ENCODE peak calls at places on chromosomes 3 and 15, in nine cellular contexts. One of them, this sample, is unnamed. For H3K36me3 and H3K27me3, the result is how much of the 10 kb centered on the place peaks cover.

GRCh38 chr3:192819001-192819569 is 91.7 kb upstream of the FGF12 start:
- DNase-seq in neural progenitor cell: no peak
- DNase-seq in tibial nerve: no peak
- DNase-seq in psoas muscle: no peak
- DNase-seq in SK-N-SH: no peak
- DNase-seq in Peyer's patch: no peak
- DNase-seq in ascending aorta: no peak
- DNase-seq in colonic mucosa: no peak
- DNase-seq in pancreas: no peak
- DNase-seq in this sample: no peak

GRCh38 chr15:23440596-23440995 is 6.4 kb downstream of the GOLGA6L2 start:
- DNase-seq in Peyer's patch: no peak
- DNase-seq in ascending aorta: no peak
- DNase-seq in pancreas: no peak
- DNase-seq in psoas muscle: no peak
- DNase-seq in tibial nerve: no peak
- DNase-seq in neural progenitor cell: no peak
- DNase-seq in SK-N-SH: no peak
- DNase-seq in colonic mucosa: no peak
- DNase-seq in this sample: no peak

GRCh38 chr3:139231555-139232281 is 112.1 kb upstream of the MRPS22 start:
- DNase-seq in psoas muscle: no peak
- DNase-seq in tibial nerve: no peak
- DNase-seq in neural progenitor cell: no peak
- DNase-seq in ascending aorta: no peak
- DNase-seq in SK-N-SH: no peak
- DNase-seq in pancreas: no peak
- DNase-seq in Peyer's patch: no peak
- DNase-seq in colonic mucosa: no peak
- DNase-seq in this sample: no peak

GRCh38 chr15:72175186-72176044 is 22.2 kb downstream of the GRAMD2A start:
- DNase-seq in Peyer's patch: no peak
- DNase-seq in neural progenitor cell: no peak
- DNase-seq in colonic mucosa: no peak
- DNase-seq in pancreas: no peak
- DNase-seq in tibial nerve: no peak
- DNase-seq in psoas muscle: no peak
- DNase-seq in ascending aorta: no peak
- DNase-seq in SK-N-SH: no peak
- DNase-seq in this sample: no peak

GRCh38 chr3:127064391-127065137 is 81.6 kb downstream of the PLXNA1 start:
- DNase-seq in colonic mucosa: no peak
- DNase-seq in Peyer's patch: no peak
- DNase-seq in psoas muscle: peak
- DNase-seq in tibial nerve: no peak
- DNase-seq in neural progenitor cell: no peak
- DNase-seq in SK-N-SH: no peak
- DNase-seq in ascending aorta: no peak
- DNase-seq in pancreas: no peak
- DNase-seq in this sample: no peak

GRCh38 chr3:186121968-186122367 is 13.1 kb upstream of the ETV5 start:
- DNase-seq in colonic mucosa: no peak
- DNase-seq in psoas muscle: no peak
- DNase-seq in SK-N-SH: no peak
- DNase-seq in Peyer's patch: no peak
- DNase-seq in pancreas: peak
- DNase-seq in ascending aorta: no peak
- DNase-seq in neural progenitor cell: no peak
- DNase-seq in tibial nerve: no peak
- DNase-seq in this sample: no peak

GRCh38 chr3:112378989-112379692 is 46.2 kb downstream of the CD200 start:
- DNase-seq in neural progenitor cell: no peak
- DNase-seq in ascending aorta: no peak
- DNase-seq in SK-N-SH: no peak
- DNase-seq in psoas muscle: no peak
- DNase-seq in colonic mucosa: no peak
- DNase-seq in pancreas: no peak
- DNase-seq in tibial nerve: no peak
- DNase-seq in Peyer's patch: no peak
- DNase-seq in this sample: no peak

GRCh38 chr15:41774873-41775417 is 661 bp downstream of the MAPKBP1 start:
- DNase-seq in psoas muscle: no peak
- DNase-seq in Peyer's patch: no peak
- DNase-seq in neural progenitor cell: no peak
- DNase-seq in ascending aorta: no peak
- DNase-seq in pancreas: no peak
- DNase-seq in tibial nerve: no peak
- DNase-seq in colonic mucosa: peak
- DNase-seq in SK-N-SH: no peak
- DNase-seq in this sample: no peak

GRCh38 chr15:34275154-34275553 is 50.3 kb downstream of the EMC4 start:
- DNase-seq in ascending aorta: no peak
- DNase-seq in SK-N-SH: no peak
- DNase-seq in pancreas: no peak
- DNase-seq in psoas muscle: no peak
- DNase-seq in Peyer's patch: no peak
- DNase-seq in tibial nerve: no peak
- DNase-seq in neural progenitor cell: no peak
- DNase-seq in colonic mucosa: no peak
- DNase-seq in this sample: no peak

GRCh38 chr15:34280193-34280592 is 55.4 kb downstream of the EMC4 start:
- DNase-seq in psoas muscle: no peak
- DNase-seq in tibial nerve: no peak
- DNase-seq in pancreas: no peak
- DNase-seq in SK-N-SH: no peak
- DNase-seq in neural progenitor cell: no peak
- DNase-seq in Peyer's patch: no peak
- DNase-seq in colonic mucosa: no peak
- DNase-seq in ascending aorta: no peak
- DNase-seq in this sample: no peak

GRCh38 chr15:34271493-34271892 is 46.7 kb downstream of the EMC4 start:
- DNase-seq in SK-N-SH: no peak
- DNase-seq in ascending aorta: no peak
- DNase-seq in neural progenitor cell: no peak
- DNase-seq in Peyer's patch: no peak
- DNase-seq in colonic mucosa: no peak
- DNase-seq in tibial nerve: no peak
- DNase-seq in pancreas: no peak
- DNase-seq in psoas muscle: no peak
- DNase-seq in this sample: no peak

GRCh38 chr15:34279341-34279740 is 54.5 kb downstream of the EMC4 start:
- DNase-seq in neural progenitor cell: no peak
- DNase-seq in tibial nerve: no peak
- DNase-seq in SK-N-SH: no peak
- DNase-seq in pancreas: no peak
- DNase-seq in psoas muscle: no peak
- DNase-seq in ascending aorta: no peak
- DNase-seq in colonic mucosa: no peak
- DNase-seq in Peyer's patch: no peak
- DNase-seq in this sample: no peak

GRCh38 chr15:34275721-34276120 is 50.9 kb downstream of the EMC4 start:
- DNase-seq in SK-N-SH: no peak
- DNase-seq in tibial nerve: no peak
- DNase-seq in psoas muscle: no peak
- DNase-seq in Peyer's patch: no peak
- DNase-seq in neural progenitor cell: no peak
- DNase-seq in ascending aorta: no peak
- DNase-seq in pancreas: no peak
- DNase-seq in colonic mucosa: no peak
- DNase-seq in this sample: no peak
- H3K36me3 ChIP-seq in SK-N-SH: under half
- H3K36me3 ChIP-seq in tibial nerve: under half
- H3K36me3 ChIP-seq in psoas muscle: under half
- H3K36me3 ChIP-seq in Peyer's patch: under half
- H3K36me3 ChIP-seq in neural progenitor cell: under half
- H3K36me3 ChIP-seq in ascending aorta: under half
- H3K36me3 ChIP-seq in pancreas: under half
- H3K36me3 ChIP-seq in colonic mucosa: under half
- H3K36me3 ChIP-seq in this sample: under half

GRCh38 chr3:51734572-51734907 is 27.7 kb downstream of the GRM2 start:
- DNase-seq in neural progenitor cell: peak
- DNase-seq in SK-N-SH: no peak
- DNase-seq in psoas muscle: no peak
- DNase-seq in tibial nerve: no peak
- DNase-seq in Peyer's patch: no peak
- DNase-seq in pancreas: no peak
- DNase-seq in ascending aorta: no peak
- DNase-seq in colonic mucosa: no peak
- DNase-seq in this sample: no peak

GRCh38 chr3:51729005-51729633 is 22.3 kb downstream of the GRM2 start:
- DNase-seq in psoas muscle: no peak
- DNase-seq in SK-N-SH: no peak
- DNase-seq in colonic mucosa: no peak
- DNase-seq in ascending aorta: no peak
- DNase-seq in Peyer's patch: no peak
- DNase-seq in tibial nerve: no peak
- DNase-seq in pancreas: no peak
- DNase-seq in neural progenitor cell: no peak
- DNase-seq in this sample: no peak

GRCh38 chr3:51735039-51735438 is 28.2 kb downstream of the GRM2 start:
- DNase-seq in tibial nerve: no peak
- DNase-seq in neural progenitor cell: no peak
- DNase-seq in colonic mucosa: no peak
- DNase-seq in SK-N-SH: no peak
- DNase-seq in pancreas: no peak
- DNase-seq in Peyer's patch: no peak
- DNase-seq in psoas muscle: no peak
- DNase-seq in ascending aorta: no peak
- DNase-seq in this sample: no peak

GRCh38 chr3:51735950-51736349 is 29.1 kb downstream of the GRM2 start:
- DNase-seq in ascending aorta: no peak
- DNase-seq in Peyer's patch: no peak
- DNase-seq in tibial nerve: no peak
- DNase-seq in neural progenitor cell: no peak
- DNase-seq in SK-N-SH: no peak
- DNase-seq in pancreas: no peak
- DNase-seq in colonic mucosa: no peak
- DNase-seq in psoas muscle: no peak
- DNase-seq in this sample: no peak

DNA sequence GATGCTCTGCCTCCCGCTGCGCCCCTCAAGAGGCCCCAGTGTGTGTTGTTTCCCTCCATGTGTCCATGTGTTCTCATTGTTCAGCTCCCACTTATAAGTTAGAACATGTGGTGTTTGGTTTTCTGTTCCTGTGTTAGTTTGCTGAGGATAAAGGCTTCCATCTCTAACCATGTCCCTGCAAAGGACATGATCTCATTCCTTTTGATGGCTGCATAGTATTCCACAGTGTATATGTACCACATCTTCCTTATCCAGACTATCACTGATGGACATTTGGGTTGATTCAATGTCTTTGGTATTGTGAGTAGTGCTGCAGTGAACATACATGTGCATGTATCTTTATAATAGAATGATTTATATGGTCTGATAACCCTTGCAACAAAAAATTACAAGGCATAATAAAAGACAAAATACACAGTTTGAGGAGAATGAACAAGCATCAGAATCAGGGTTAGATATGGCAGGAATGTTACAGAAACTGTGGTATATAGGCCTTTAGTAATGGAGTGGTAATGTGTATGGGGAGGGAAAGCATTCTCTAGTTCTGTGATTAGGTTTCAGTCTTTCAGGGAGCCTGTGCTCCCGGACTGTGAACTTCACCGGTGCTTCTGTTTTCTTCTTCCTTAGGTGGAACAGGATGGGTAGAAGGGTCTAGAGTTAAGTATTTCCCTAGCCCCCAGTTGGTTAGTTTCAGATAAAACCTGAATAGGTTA is 27.1 kb downstream of the GRM2 start:
- DNase-seq in ascending aorta: no peak
- DNase-seq in tibial nerve: no peak
- DNase-seq in Peyer's patch: no peak
- DNase-seq in psoas muscle: no peak
- DNase-seq in pancreas: no peak
- DNase-seq in colonic mucosa: no peak
- DNase-seq in SK-N-SH: no peak
- DNase-seq in neural progenitor cell: no peak
- DNase-seq in this sample: no peak
- H3K27me3 ChIP-seq in ascending aorta: under half
- H3K27me3 ChIP-seq in tibial nerve: under half
- H3K27me3 ChIP-seq in Peyer's patch: under half
- H3K27me3 ChIP-seq in psoas muscle: under half
- H3K27me3 ChIP-seq in pancreas: under half
- H3K27me3 ChIP-seq in colonic mucosa: under half
- H3K27me3 ChIP-seq in SK-N-SH: under half
- H3K27me3 ChIP-seq in neural progenitor cell: under half
- H3K27me3 ChIP-seq in this sample: under half

DNA sequence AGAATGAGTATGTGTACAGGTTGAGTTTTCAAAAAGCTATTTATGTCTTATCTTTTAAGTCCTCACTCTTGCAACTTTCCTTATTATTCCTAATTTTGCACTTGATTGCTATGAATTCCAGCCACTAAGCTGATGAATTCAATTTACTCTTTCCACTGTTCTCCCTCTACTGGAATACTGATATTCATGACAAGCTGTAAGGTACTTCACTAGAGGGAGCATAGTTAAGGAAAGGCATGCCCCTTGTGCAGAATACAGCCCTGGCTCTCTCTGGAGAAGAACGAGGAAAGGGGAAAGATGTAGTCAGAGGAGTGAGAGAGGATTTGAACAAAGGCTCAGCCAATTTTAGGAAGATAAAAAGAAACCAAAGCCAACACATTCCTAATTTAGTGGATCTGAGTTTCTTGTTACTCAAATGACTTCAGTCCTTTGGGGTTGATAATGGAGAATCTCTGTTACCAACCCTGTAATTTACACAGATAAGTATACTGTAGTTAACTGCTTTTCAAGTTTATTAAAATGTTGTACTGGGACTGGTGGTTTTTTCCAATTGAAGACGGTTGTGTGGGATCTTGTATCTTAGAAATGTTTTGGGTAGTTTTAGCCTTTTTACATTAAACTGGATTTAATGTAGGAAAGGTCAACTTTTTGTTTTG is 4.0 kb downstream of the SCAANT1 start:
- DNase-seq in neural progenitor cell: peak
- DNase-seq in pancreas: no peak
- DNase-seq in tibial nerve: no peak
- DNase-seq in SK-N-SH: peak
- DNase-seq in ascending aorta: no peak
- DNase-seq in psoas muscle: no peak
- DNase-seq in Peyer's patch: no peak
- DNase-seq in colonic mucosa: no peak
- DNase-seq in this sample: no peak
- TF ChIP-seq CTCF in neural progenitor cell: peak
- TF ChIP-seq CTCF in pancreas: no peak
- TF ChIP-seq CTCF in tibial nerve: no peak
- TF ChIP-seq CTCF in SK-N-SH: peak
- TF ChIP-seq CTCF in ascending aorta: no peak
- TF ChIP-seq CTCF in psoas muscle: no peak
- TF ChIP-seq CTCF in Peyer's patch: no peak
- TF ChIP-seq CTCF in colonic mucosa: no peak
- TF ChIP-seq CTCF in this sample: no peak

GRCh38 chr15:92954578-92954977 is 54.5 kb downstream of the CHD2 start:
- DNase-seq in Peyer's patch: no peak
- DNase-seq in pancreas: no peak
- DNase-seq in SK-N-SH: no peak
- DNase-seq in tibial nerve: no peak
- DNase-seq in ascending aorta: no peak
- DNase-seq in colonic mucosa: no peak
- DNase-seq in psoas muscle: no peak
- DNase-seq in neural progenitor cell: peak
- DNase-seq in this sample: peak

GRCh38 chr15:92955706-92956105 is 55.6 kb downstream of the CHD2 start:
- DNase-seq in tibial nerve: no peak
- DNase-seq in ascending aorta: no peak
- DNase-seq in Peyer's patch: no peak
- DNase-seq in pancreas: no peak
- DNase-seq in psoas muscle: no peak
- DNase-seq in neural progenitor cell: no peak
- DNase-seq in colonic mucosa: no peak
- DNase-seq in SK-N-SH: no peak
- DNase-seq in this sample: no peak

GRCh38 chr15:92960996-92961681 is 61.0 kb downstream of the CHD2 start:
- DNase-seq in tibial nerve: no peak
- DNase-seq in ascending aorta: no peak
- DNase-seq in neural progenitor cell: no peak
- DNase-seq in pancreas: no peak
- DNase-seq in colonic mucosa: no peak
- DNase-seq in Peyer's patch: no peak
- DNase-seq in psoas muscle: no peak
- DNase-seq in SK-N-SH: no peak
- DNase-seq in this sample: no peak

GRCh38 chr15:92959219-92959618 is 59.1 kb downstream of the CHD2 start:
- DNase-seq in colonic mucosa: no peak
- DNase-seq in psoas muscle: no peak
- DNase-seq in tibial nerve: no peak
- DNase-seq in neural progenitor cell: no peak
- DNase-seq in ascending aorta: no peak
- DNase-seq in pancreas: no peak
- DNase-seq in Peyer's patch: no peak
- DNase-seq in SK-N-SH: no peak
- DNase-seq in this sample: no peak

DNA sequence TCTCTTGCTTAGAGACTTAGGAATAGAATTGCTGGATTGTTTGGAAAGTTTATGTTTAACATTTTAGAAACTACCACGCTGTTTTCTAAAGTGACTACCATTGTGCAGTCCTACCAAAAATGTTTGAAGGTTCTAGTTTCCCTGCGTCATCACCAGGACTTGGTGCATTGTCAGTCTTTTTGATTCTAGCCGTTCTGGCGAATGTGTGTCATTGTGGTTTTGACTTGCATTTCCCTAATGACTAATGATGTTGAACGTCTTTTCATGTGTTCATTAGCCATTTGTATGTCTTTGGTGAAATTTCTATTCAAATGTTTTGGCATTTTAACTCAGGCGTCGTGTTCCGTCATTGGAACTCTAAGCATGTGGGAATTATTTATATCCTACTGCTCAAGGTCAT is 58.0 kb downstream of the CHD2 start:
- DNase-seq in psoas muscle: no peak
- DNase-seq in neural progenitor cell: no peak
- DNase-seq in Peyer's patch: no peak
- DNase-seq in SK-N-SH: no peak
- DNase-seq in pancreas: no peak
- DNase-seq in colonic mucosa: no peak
- DNase-seq in tibial nerve: no peak
- DNase-seq in ascending aorta: no peak
- DNase-seq in this sample: no peak
- H3K36me3 ChIP-seq in psoas muscle: under half
- H3K36me3 ChIP-seq in neural progenitor cell: half or more
- H3K36me3 ChIP-seq in Peyer's patch: under half
- H3K36me3 ChIP-seq in SK-N-SH: half or more
- H3K36me3 ChIP-seq in pancreas: under half
- H3K36me3 ChIP-seq in colonic mucosa: under half
- H3K36me3 ChIP-seq in tibial nerve: half or more
- H3K36me3 ChIP-seq in ascending aorta: half or more
- H3K36me3 ChIP-seq in this sample: half or more

This sample was measured in WERI-Rb-1.